ENCODE peak calls at places on chromosomes 16 and 17, in four cellular contexts. E is HepG2, C is GM12878, O is K562. H is an unnamed sample.

GRCh38 chr17:50562266-50563094 is 2.0 kb downstream of the CACNA1G start:
- DNase-seq in E (no peak), C (no peak), O (no peak), H (peak)

GRCh38 chr16:28063611-28064061 is at the start of gene GSG1L:
- DNase-seq in E (no peak), C (no peak), O (no peak), H (no peak)

GRCh38 chr16:29678691-29679267 is at the start of gene QPRT:
- DNase-seq in E (peak), C (no peak), O (peak), H (peak)

GRCh38 chr16:47905771-47906170 is 250.0 kb downstream of the ABCC12 start:
- DNase-seq in E (no peak), C (no peak), O (no peak), H (no peak)

GRCh38 chr17:62703776-62704380 is 76.4 kb downstream of the MRC2 start:
- DNase-seq in E (no peak), C (no peak), O (peak), H (peak)

GRCh38 chr17:12094336-12094735 is 73.7 kb downstream of the MAP2K4 start:
- DNase-seq in E (no peak), C (no peak), O (no peak), H (no peak)

GRCh38 chr16:78195868-78196267 is 96.4 kb downstream of the WWOX start:
- DNase-seq in E (no peak), C (no peak), O (no peak), H (no peak)

GRCh38 chr17:29874931-29875596 is 55.0 kb downstream of the SSH2 start:
- DNase-seq in E (no peak), C (no peak), O (peak), H (no peak)

GRCh38 chr16:77866769-77867168 is 78.4 kb downstream of the VAT1L start:
- DNase-seq in E (no peak), C (no peak), O (no peak), H (no peak)

GRCh38 chr17:28996554-28997096 is 9.2 kb downstream of the SEZ6 start:
- DNase-seq in E (peak), C (no peak), O (no peak), H (no peak)

GRCh38 chr17:27950995-27951394 is 57.8 kb upstream of the LYRM9 start:
- DNase-seq in E (no peak), C (no peak), O (no peak), H (no peak)

GRCh38 chr17:56894859-56895455 is 18.9 kb downstream of the TRIM25 start:
- DNase-seq in E (no peak), C (no peak), O (no peak), H (no peak)

GRCh38 chr16:79006762-79007161 is 593.8 kb downstream of the MAF start:
- DNase-seq in E (no peak), C (no peak), O (no peak), H (no peak)

GRCh38 chr17:78019367-78019975 is 61.0 kb downstream of the TNRC6C start:
- DNase-seq in E (peak), C (peak), O (peak), H (peak)

GRCh38 chr17:67558740-67559380 is 158.9 kb upstream of the NOL11 start:
- DNase-seq in E (no peak), C (no peak), O (peak), H (no peak)

GRCh38 chr17:6100146-6100545 is 30.0 kb downstream of the WSCD1 start:
- DNase-seq in E (no peak), C (no peak), O (no peak), H (no peak)

GRCh38 chr17:79938696-79939435 is 96.8 kb downstream of the TBC1D16 start:
- DNase-seq in E (peak), C (no peak), O (no peak), H (no peak)

GRCh38 chr16:51734220-51734619 is 583.1 kb upstream of the SALL1 start:
- DNase-seq in E (no peak), C (no peak), O (no peak), H (no peak)

GRCh38 chr16:67419931-67420330 is 3.7 kb upstream of the ZDHHC1 start:
- DNase-seq in E (no peak), C (no peak), O (no peak), H (peak)

GRCh38 chr16:67456383-67457140 is 24.4 kb downstream of the ATP6V0D1 start:
- DNase-seq in E (no peak), C (no peak), O (no peak), H (peak)

GRCh38 chr16:21083729-21084268 is 66.8 kb downstream of the DNAH3 start:
- DNase-seq in E (peak), C (no peak), O (peak), H (peak)

GRCh38 chr17:55405600-55405999 is 16.0 kb downstream of the MMD start:
- DNase-seq in E (no peak), C (no peak), O (no peak), H (no peak)

GRCh38 chr17:62780273-62780672 is 27.8 kb downstream of the MARCHF10 start:
- DNase-seq in E (no peak), C (no peak), O (no peak), H (no peak)

GRCh38 chr16:6732166-6732565 is 600.5 kb upstream of the RBFOX1 start:
- DNase-seq in E (no peak), C (no peak), O (no peak), H (peak)

GRCh38 chr17:48505788-48506187 is 25.0 kb downstream of the HOXB1 start:
- DNase-seq in E (peak), C (peak), O (peak), H (no peak)

GRCh38 chr16:80806957-80807356 is 2.6 kb upstream of the CDYL2 start:
- DNase-seq in E (peak), C (no peak), O (no peak), H (no peak)

GRCh38 chr16:50464325-50465290 is 83.6 kb upstream of the NKD1 start:
- DNase-seq in E (no peak), C (no peak), O (no peak), H (peak)

GRCh38 chr17:74431568-74432483 is at the start of gene GPRC5C:
- DNase-seq in E (peak), C (no peak), O (peak), H (peak)

GRCh38 chr17:4319221-4319620 is 47.3 kb downstream of the UBE2G1 start:
- DNase-seq in E (no peak), C (no peak), O (no peak), H (no peak)

GRCh38 chr17:79844869-79845600 is 5.8 kb upstream of the CBX4 start:
- DNase-seq in E (peak), C (no peak), O (peak), H (peak)

GRCh38 chr17:41967141-41967920 is 736 bp downstream of the CNP start:
- DNase-seq in E (peak), C (no peak), O (peak), H (peak)

GRCh38 chr16:4614571-4615388 is at the start of gene UBALD1:
- DNase-seq in E (peak), C (peak), O (peak), H (peak)

GRCh38 chr16:525520-526180 is 1.9 kb upstream of the CAPN15 start:
- DNase-seq in E (no peak), C (peak), O (peak), H (no peak)

GRCh38 chr16:22216191-22216831 is 10.2 kb downstream of the EEF2K start:
- DNase-seq in E (no peak), C (no peak), O (peak), H (no peak)
- TF ChIP-seq POLR2AphosphoS5 in E (no peak), C (no peak), O (peak), H (no peak)

GRCh38 chr16:85124636-85125346 is 12.5 kb upstream of the CIBAR2 start:
- DNase-seq in E (no peak), C (no peak), O (no peak), H (no peak)

GRCh38 chr16:85126383-85126730 is 14.1 kb upstream of the CIBAR2 start:
- DNase-seq in E (no peak), C (no peak), O (no peak), H (no peak)

GRCh38 chr16:85128079-85128837 is 16.0 kb upstream of the CIBAR2 start:
- DNase-seq in E (no peak), C (no peak), O (no peak), H (no peak)

GRCh38 chr16:85125570-85126382 is 13.5 kb upstream of the CIBAR2 start:
- DNase-seq in E (no peak), C (no peak), O (no peak), H (no peak)

DNA sequence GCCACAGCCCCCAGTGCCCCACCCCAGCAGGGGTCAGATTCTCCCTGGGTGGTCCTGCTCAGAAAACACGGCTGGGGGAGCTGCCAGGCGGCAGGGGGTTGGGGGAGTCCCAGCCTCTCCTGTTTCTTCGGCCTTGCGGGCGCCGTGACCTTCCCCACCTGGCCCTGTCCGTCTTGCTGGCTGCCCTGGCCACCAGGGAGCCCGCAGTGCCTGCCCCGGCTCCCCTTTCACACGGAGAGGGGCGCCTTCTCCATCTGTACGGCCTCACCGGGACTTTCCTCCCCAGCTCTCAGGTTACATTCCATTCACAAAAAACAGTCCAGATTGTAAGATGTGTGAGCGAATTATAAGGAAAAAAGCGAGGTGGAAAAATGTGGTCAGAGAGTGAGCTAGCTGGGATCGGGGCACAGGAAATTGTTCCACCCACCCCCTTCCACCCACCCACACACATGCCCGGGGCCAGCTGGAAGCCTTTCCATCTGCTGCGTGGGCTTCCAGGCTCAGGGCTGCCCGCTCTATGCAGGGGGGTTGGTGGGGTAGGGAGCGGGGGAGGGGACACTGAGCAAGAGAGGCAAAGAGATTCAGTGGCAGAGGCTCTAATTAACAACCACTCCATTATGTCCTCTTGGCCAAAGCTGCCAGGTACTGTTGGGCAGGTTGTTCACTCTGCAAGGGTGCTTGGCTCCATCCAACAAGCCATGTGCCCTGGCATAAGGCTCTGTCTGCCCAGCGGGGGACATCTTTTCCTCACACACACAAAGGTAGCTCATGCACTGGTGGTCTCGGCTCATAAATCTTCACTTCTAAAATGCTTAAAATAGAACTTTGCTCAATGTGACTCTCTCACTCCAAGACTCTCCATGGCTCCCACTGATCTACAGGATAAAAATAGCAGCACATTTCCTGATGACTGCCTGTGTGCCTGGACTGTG is 14.7 kb upstream of the CIBAR2 start:
- DNase-seq in E (no peak), C (no peak), O (peak), H (peak)
- TF ChIP-seq JUNB in E (no peak), C (no peak), O (no peak), H (no peak)

GRCh38 chr16:25138130-25138529 is 26.6 kb downstream of the LCMT1 start:
- DNase-seq in E (no peak), C (no peak), O (no peak), H (no peak)

GRCh38 chr16:25134306-25134705 is 22.8 kb downstream of the LCMT1 start:
- DNase-seq in E (no peak), C (no peak), O (no peak), H (no peak)

GRCh38 chr16:25140459-25140858 is 28.9 kb downstream of the LCMT1 start:
- DNase-seq in E (no peak), C (no peak), O (no peak), H (no peak)

GRCh38 chr16:25135239-25135878 is 23.8 kb downstream of the LCMT1 start:
- DNase-seq in E (peak), C (no peak), O (no peak), H (no peak)
- H3K4me3 ChIP-seq in E (no peak), C (no peak), O (no peak), H (no peak)

DNA sequence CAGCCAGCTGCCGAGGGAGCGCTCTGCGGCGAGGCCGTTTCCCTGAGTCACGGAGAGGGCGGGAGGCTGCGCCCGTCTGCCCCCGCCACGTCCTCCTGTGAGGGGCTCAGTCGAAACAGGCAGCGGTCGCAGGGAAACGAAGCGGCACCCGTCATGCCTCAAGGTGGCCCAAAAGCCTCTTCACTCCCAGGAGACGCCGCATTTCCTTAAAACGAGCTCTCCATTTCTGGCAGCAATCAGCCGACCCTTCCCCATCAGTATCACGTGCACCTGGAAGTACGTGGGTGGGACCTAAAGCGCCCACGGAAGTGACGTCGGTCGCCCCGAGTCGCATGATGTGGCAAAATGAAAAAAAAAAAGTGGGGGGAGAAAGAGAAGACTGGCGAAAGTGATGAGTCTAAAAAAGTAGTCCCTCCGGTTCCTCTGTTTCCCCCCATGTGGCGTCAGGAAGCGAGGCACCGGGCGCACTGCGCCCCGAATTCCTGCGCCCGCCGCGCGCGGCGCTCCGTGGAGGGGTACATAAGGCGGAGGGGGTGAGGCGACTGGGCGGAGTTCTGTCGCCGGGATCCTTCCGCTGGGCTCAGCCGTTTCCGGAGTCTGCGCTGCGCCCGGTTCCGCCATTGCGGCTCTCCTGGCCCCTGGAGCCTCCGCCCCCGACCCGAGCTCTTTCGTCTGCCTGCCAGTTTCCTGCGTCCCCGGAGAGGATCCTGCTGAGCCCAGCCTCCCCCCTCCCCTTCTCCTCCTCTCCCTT is at the start of gene CLTC:
- DNase-seq in E (peak), C (peak), O (peak), H (peak)
- TF ChIP-seq POLR2AphosphoS5 in E (peak), C (peak), O (peak), H (peak)

DNA sequence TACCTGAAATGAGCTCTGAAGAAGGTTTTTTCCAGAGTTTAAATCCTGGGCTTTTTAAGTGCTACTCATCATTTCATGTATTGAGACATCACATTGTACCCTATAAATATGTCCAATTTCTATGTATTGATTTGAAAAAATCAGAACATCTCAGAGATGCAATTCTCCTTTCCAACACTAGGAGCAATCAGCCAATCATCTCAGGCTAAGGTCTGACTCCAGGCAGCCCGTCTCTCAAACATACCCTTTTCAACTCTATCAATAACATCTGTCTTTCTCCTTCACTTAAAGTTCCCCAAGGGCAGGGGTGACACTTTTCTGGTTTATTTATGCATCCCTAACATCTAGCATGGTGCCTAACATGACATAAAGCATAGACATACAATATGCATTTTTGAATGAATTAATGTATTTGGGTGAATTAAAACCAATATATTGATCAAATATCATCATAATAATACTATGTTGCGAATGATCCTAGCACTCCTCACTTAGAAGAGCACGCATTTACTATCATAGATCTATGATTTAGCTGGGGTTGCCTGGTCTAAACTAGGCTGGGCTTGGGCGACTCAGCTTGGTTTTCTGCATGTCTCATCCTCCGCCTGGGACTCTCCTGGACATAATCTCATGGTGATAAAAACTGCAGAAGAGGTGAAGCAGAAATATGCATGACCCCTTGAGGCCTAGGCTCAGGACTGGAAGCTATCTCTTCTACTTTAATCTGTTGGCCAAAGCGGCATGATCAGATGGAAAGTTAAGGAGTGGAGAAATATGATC is 5.2 kb upstream of the CDH11 start:
- DNase-seq in E (no peak), C (no peak), O (no peak), H (peak)
- TF ChIP-seq JUNB in E (no peak), C (no peak), O (no peak), H (no peak)